ENCODE peak calls at places on chromosome 16, in seven cellular contexts. L is ascending aorta, A is epithelial cell of esophagus, D is upper lobe of left lung, B is colonic mucosa, P is HL-60, K is neural progenitor cell. U is an unnamed sample.

GRCh38 chr16:77414752-77415231 is 20.0 kb downstream of the ADAMTS18 start:
- DNase-seq in L (no peak), A (no peak), B (no peak), D (no peak), K (no peak), P (no peak), U (no peak)

GRCh38 chr16:8753411-8754054 is 43.9 kb downstream of the TMEM186 start:
- DNase-seq in K (no peak), B (no peak), L (no peak), A (no peak), D (no peak), P (no peak), U (no peak)

GRCh38 chr16:67652578-67653130 is 7.4 kb downstream of the ACD start:
- DNase-seq in D (no peak), B (no peak), K (peak), A (peak), L (no peak), P (no peak), U (no peak)

GRCh38 chr16:25038239-25038954 is 23.2 kb upstream of the ARHGAP17 start:
- DNase-seq in B (no peak), L (no peak), K (no peak), A (no peak), D (no peak), P (no peak), U (no peak)

GRCh38 chr16:58111331-58111627 is 17.9 kb downstream of the CFAP20 start:
- DNase-seq in D (no peak), K (no peak), P (no peak), L (no peak), B (no peak), A (no peak), U (no peak)

GRCh38 chr16:56534847-56535383 is 15.1 kb upstream of the BBS2 start:
- DNase-seq in B (no peak), P (no peak), A (no peak), D (no peak), K (no peak), L (no peak), U (no peak)

GRCh38 chr16:58843675-58844074 is 109.6 kb upstream of the GOT2 start:
- DNase-seq in B (no peak), P (peak), K (peak), D (no peak), A (peak), L (no peak), U (no peak)

GRCh38 chr16:89355686-89356085 is 134.7 kb downstream of the ANKRD11 start:
- DNase-seq in B (no peak), K (no peak), A (no peak), D (no peak), L (no peak), P (no peak), U (no peak)

GRCh38 chr16:68264128-68265077 is at the start of gene SLC7A6:
- DNase-seq in L (peak), D (peak), B (peak), P (peak), K (peak), A (peak), U (peak)

GRCh38 chr16:14409563-14409962 is 220.5 kb downstream of the PARN start:
- DNase-seq in L (peak), P (no peak), B (peak), A (peak), K (no peak), D (no peak), U (no peak)

GRCh38 chr16:29790949-29791844 is 646 bp downstream of the KIF22 start:
- DNase-seq in B (no peak), K (peak), D (no peak), L (no peak), A (no peak), P (no peak), U (no peak)

GRCh38 chr16:14354561-14355351 is 275.3 kb downstream of the PARN start:
- DNase-seq in P (no peak), D (no peak), L (no peak), A (peak), B (no peak), K (no peak), U (no peak)

GRCh38 chr16:86491643-86492030 is 18.7 kb upstream of the FOXF1 start:
- DNase-seq in B (no peak), A (no peak), K (no peak), D (no peak), P (no peak), L (no peak), U (no peak)

GRCh38 chr16:58516768-58517107 is 1.4 kb downstream of the SETD6 start:
- DNase-seq in D (no peak), P (peak), K (no peak), L (no peak), B (no peak), A (no peak), U (no peak)

GRCh38 chr16:77916111-77916510 is 106.2 kb upstream of the CLEC3A start:
- DNase-seq in L (no peak), P (no peak), B (no peak), D (no peak), A (no peak), K (no peak), U (no peak)

GRCh38 chr16:76335187-76335974 is 58.2 kb downstream of the CNTNAP4 start:
- DNase-seq in A (peak), B (no peak), L (no peak), D (no peak), K (peak), P (no peak), U (no peak)

GRCh38 chr16:67897231-67897630 is 4.2 kb downstream of the PSKH1 start:
- DNase-seq in K (no peak), B (no peak), P (no peak), D (no peak), L (peak), A (peak), U (no peak)

GRCh38 chr16:88505405-88506082 is 52.5 kb downstream of the ZFPM1 start:
- DNase-seq in D (peak), L (no peak), K (no peak), A (peak), P (peak), B (peak), U (no peak)

GRCh38 chr16:69217433-69217832 is 30.5 kb downstream of the SNTB2 start:
- DNase-seq in B (no peak), K (no peak), L (no peak), A (peak), D (no peak), P (no peak), U (no peak)

GRCh38 chr16:89922477-89922883 is 662 bp upstream of the TUBB3 start:
- DNase-seq in L (peak), P (no peak), D (peak), A (peak), K (peak), B (peak), U (peak)

GRCh38 chr16:88792078-88792550 is 7.1 kb upstream of the PIEZO1 start:
- DNase-seq in A (no peak), B (no peak), D (no peak), L (no peak), P (no peak), K (no peak), U (no peak)

GRCh38 chr16:72925631-72925979 is 122.3 kb downstream of the ZFHX3 start:
- DNase-seq in P (no peak), K (no peak), L (no peak), D (no peak), B (no peak), A (no peak), U (no peak)

GRCh38 chr16:67884684-67885083 is at the start of gene NRN1L:
- DNase-seq in P (no peak), L (peak), B (peak), K (peak), A (peak), D (peak), U (peak)

GRCh38 chr16:58970775-58971174 is 236.7 kb upstream of the GOT2 start:
- DNase-seq in D (no peak), A (no peak), P (no peak), L (no peak), B (no peak), K (no peak), U (no peak)

GRCh38 chr16:7086842-7087616 is 245.6 kb upstream of the RBFOX1 start:
- DNase-seq in P (peak), A (no peak), B (peak), K (peak), D (no peak), L (no peak), U (no peak)

DNA sequence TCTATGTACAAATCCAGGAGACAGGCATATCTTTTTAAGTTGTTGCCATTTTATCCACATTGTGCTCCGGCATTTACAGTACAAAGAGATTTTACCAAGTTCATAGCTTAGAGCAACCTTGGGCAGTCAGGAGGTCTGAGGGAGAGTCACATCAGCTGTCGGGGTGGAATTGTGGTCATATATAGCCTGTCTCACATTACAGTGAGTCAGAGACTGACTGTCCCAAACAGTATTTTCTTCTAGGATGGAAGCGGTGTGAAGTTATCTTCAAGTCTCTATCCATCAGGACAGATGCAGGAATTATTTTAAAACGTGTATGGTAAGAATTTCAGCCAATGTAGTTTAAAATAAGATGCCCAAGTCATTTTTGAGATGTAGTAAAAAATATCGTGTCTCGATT is 53.0 kb downstream of the GPRC5B start:
- DNase-seq in A (peak), D (no peak), P (no peak), L (no peak), K (no peak), B (no peak), U (no peak)
- TF ChIP-seq CTCF in A (no peak), D (no peak), P (no peak), L (no peak), K (no peak), B (no peak), U (no peak)

DNA sequence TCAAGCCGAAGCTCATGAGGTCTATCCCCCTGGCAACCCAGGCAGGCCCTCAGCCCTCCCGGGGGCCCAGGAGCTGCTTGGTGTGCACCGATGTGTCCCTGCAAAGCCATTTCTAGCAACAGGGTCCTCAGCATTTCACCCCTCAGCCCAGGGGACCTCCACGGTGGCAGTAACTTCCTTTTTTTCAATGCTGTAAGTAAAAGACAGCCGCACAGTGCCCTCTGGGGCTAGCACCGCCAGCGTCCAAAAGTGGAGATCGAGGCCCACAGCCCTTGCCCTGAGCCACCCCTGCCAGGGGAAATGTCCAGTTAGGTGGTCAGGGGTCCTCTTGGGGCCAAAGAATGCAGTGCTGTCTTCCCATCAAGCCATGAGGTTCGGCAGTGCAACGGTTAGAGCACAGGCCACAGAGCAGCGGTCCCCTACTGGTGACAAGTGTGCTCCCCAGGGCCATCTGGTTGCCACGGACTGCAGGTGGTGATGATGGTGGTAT is 79.9 kb downstream of the LITAF start:
- DNase-seq in K (no peak), P (peak), B (no peak), A (no peak), D (no peak), L (no peak), U (no peak)
- TF ChIP-seq CTCF in K (no peak), P (peak), B (no peak), A (no peak), D (no peak), L (peak), U (no peak)

GRCh38 chr16:50282010-50282538 is 15.7 kb downstream of the ADCY7 start:
- DNase-seq in K (no peak), P (peak), L (peak), A (no peak), D (peak), B (peak), U (no peak)

GRCh38 chr16:50280932-50281331 is 14.6 kb downstream of the ADCY7 start:
- DNase-seq in B (no peak), D (no peak), K (no peak), L (no peak), A (no peak), P (no peak), U (no peak)

GRCh38 chr16:50282955-50283631 is 16.7 kb downstream of the ADCY7 start:
- DNase-seq in L (no peak), B (no peak), K (no peak), A (no peak), P (peak), D (no peak), U (no peak)

GRCh38 chr16:50279142-50279865 is 13.0 kb downstream of the ADCY7 start:
- DNase-seq in A (no peak), P (peak), B (peak), K (no peak), L (no peak), D (peak), U (no peak)

DNA sequence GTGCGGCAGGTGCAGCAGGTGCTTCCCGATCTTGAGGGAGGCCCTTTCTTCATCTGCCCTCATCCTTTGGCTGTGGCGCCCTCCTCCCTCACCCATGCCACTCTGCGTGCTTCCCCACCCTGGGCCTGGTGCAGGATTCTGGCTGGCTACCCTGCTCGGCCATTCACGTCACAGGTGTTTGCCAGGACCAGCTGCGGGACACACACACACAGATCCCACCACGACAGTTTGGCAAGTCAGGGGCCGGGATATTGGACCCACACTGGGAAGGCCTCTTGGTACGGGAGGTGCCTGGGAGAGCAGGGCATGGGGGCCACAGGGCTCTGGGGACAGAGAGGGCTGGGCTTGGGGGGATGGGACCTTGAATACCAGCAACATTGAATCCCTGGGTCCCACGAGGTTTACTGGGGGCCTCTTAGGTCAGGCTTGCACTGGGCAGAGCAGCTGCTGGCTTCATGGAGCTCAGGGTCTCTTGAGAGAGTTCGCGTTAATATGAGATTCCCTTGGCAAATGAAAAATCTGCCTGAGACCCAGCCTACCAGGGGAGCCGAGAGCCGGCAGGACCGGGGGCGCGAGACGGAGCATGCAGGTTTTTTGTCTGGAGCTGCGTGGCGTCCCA is 15.1 kb downstream of the ADCY7 start:
- DNase-seq in B (no peak), D (no peak), L (no peak), A (no peak), K (no peak), P (no peak), U (no peak)
- TF ChIP-seq CTCF in B (no peak), D (no peak), L (no peak), A (no peak), K (no peak), P (no peak), U (no peak)

DNA sequence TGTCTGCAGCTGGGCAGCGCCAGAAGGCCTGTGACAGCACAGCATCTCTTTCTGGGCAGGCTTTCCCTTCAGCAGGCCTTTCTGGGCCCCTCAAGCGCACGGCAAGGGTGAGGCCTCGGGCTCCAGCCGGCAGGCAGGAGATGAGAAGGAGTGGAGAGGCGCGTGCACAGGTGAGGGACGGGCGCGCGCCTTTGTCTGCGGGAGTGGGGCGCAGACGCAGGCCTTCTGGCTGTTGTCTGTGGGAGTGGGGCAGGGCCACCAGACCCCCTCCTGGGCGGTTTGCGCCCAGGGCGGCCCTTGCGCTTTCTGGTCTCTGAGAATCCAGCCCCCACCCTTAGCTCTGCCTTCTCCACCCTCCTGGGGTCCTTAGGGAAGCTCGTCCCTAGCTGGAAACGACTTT is 6.5 kb downstream of the ZNF205 start:
- DNase-seq in P (no peak), A (no peak), L (no peak), B (no peak), D (no peak), K (no peak), U (no peak)
- TF ChIP-seq CTCF in P (no peak), A (no peak), L (no peak), B (no peak), D (no peak), K (no peak), U (no peak)

GRCh38 chr16:54813778-54814177 is 116.9 kb upstream of the IRX5 start:
- DNase-seq in A (no peak), P (no peak), D (no peak), L (no peak), B (no peak), K (no peak), U (no peak)
- TF ChIP-seq CTCF in A (no peak), P (no peak), D (no peak), L (no peak), B (no peak), K (no peak), U (no peak)

GRCh38 chr16:16183562-16183961 is 39.7 kb downstream of the ABCC6 start:
- DNase-seq in B (no peak), P (no peak), D (no peak), L (no peak), K (peak), A (no peak), U (no peak)
- TF ChIP-seq CTCF in B (no peak), P (no peak), D (no peak), L (no peak), K (peak), A (no peak), U (peak)

DNA sequence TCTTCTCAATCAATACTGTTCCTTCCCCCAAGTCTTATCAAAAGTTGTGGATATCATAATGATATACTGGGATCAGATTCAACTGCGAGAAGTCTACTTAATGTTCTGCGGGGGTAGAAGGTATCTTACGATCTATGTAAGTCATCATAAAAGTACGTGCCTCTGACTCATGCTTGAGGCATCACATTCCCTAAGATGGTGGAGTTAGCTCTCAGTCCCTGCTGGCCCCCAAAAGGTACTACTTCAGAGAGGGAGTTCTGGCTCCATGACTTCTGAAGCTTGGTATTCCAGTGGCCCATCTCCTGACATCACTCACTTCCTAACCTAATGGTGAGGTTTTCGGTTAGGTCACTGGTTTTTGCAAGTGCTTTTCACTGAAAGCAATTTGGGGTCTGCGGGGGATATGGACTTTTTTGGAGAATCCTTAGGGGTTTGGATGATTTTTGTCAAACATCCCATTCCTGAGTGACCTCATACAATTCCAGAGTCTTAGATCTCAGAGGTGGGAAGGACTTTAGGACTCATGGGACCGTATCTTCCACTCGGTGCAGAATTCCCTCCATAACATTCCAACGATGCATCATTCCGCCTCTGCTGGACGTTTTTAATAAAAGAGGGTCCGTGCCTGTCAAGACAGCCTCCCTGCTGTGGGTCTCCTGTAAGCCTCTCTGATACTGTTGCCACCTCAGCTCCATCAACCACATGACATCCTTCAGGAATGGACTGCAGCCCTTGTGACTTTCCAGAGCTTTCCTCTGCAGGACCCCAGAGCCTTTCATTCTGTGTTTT is 74.3 kb downstream of the DYNLRB2 start:
- DNase-seq in A (peak), B (no peak), K (no peak), L (no peak), D (no peak), P (no peak), U (no peak)
- TF ChIP-seq CTCF in A (no peak), B (no peak), K (no peak), L (no peak), D (no peak), P (no peak), U (no peak)

GRCh38 chr16:12818331-12818730 is 14.6 kb upstream of the CPPED1 start:
- DNase-seq in A (no peak), K (no peak), B (no peak), P (no peak), D (no peak), L (no peak), U (no peak)

GRCh38 chr16:12815361-12815760 is 11.7 kb upstream of the CPPED1 start:
- DNase-seq in P (no peak), D (no peak), L (no peak), A (no peak), B (no peak), K (no peak), U (no peak)

GRCh38 chr16:12819126-12820117 is 15.7 kb upstream of the CPPED1 start:
- DNase-seq in D (peak), A (peak), P (peak), K (peak), B (peak), L (peak), U (peak)
- TF ChIP-seq CTCF in D (peak), A (peak), P (peak), K (peak), B (peak), L (peak), U (peak)

GRCh38 chr16:66093217-66093616 is 273.3 kb upstream of the CDH5 start:
- DNase-seq in D (no peak), P (no peak), L (no peak), K (no peak), A (no peak), B (no peak), U (no peak)

GRCh38 chr16:66097746-66098145 is 268.7 kb upstream of the CDH5 start:
- DNase-seq in L (no peak), K (no peak), P (no peak), A (no peak), D (no peak), B (no peak), U (no peak)

GRCh38 chr16:66091462-66091861 is 275.0 kb upstream of the CDH5 start:
- DNase-seq in B (no peak), D (no peak), P (no peak), K (no peak), A (no peak), L (no peak), U (no peak)

GRCh38 chr16:66099261-66099660 is 267.2 kb upstream of the CDH5 start:
- DNase-seq in L (no peak), B (no peak), P (no peak), K (no peak), D (no peak), A (no peak), U (no peak)

DNA sequence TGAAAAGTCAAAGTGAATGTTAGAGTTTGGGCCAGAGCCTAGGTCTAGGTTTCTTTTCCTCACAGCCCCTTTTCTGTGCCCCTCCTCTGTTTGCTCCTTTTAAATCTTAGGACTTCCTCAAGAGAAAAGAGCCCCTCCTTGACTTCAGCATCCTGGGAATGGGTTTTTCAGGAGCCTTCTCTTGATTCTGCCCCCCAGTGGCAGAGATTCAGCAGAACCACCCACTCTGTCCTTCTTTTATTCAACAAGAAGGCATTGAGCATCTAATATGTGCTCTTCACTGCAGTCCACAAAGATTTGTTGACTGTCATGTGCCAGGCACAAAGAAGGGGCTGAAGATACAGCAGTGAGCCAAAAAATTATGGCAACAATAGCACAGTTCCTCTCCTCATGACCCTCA is 270.8 kb upstream of the CDH5 start:
- DNase-seq in L (no peak), P (no peak), K (no peak), D (no peak), B (no peak), A (no peak), U (no peak)
- TF ChIP-seq CTCF in L (no peak), P (no peak), K (peak), D (no peak), B (no peak), A (peak), U (no peak)

U was measured in osteocyte.